ENCODE peak calls at places on chromosome 13, in seven cellular contexts. Z is PC-3, X is GM13977, A is Peyer's patch, T is AG04450, Q is H9, B is pancreas. W is an unnamed sample.

GRCh38 chr13:94534171-94534570 is 54.7 kb upstream of the DCT start:
- DNase-seq in Z (no peak), X (no peak), A (no peak), T (no peak), Q (no peak), B (no peak), W (no peak)

GRCh38 chr13:50419896-50420295 is 404.7 kb downstream of the KCNRG start:
- DNase-seq in Z (no peak), X (no peak), A (no peak), T (no peak), Q (no peak), B (no peak), W (no peak)

GRCh38 chr13:106591299-106591698 is 23.4 kb upstream of the ARGLU1 start:
- DNase-seq in Z (no peak), X (no peak), A (no peak), T (no peak), Q (no peak), B (no peak), W (no peak)

GRCh38 chr13:59358014-59358413 is 805.7 kb downstream of the DIAPH3 start:
- DNase-seq in Z (no peak), X (no peak), A (no peak), T (no peak), Q (no peak), B (no peak), W (no peak)

GRCh38 chr13:50189450-50189849 is 174.2 kb downstream of the KCNRG start:
- DNase-seq in Z (no peak), X (no peak), A (no peak), T (no peak), Q (no peak), B (no peak), W (no peak)

GRCh38 chr13:38951525-38952313 is 38.9 kb downstream of the STOML3 start:
- DNase-seq in Z (no peak), X (no peak), A (no peak), T (no peak), Q (no peak), B (no peak), W (peak; percentile 40)

GRCh38 chr13:98577823-98578285 is 947 bp upstream of the STK24 start:
- DNase-seq in Z (no peak), X (no peak), A (peak; percentile 77), T (no peak), Q (no peak), B (no peak), W (no peak)

GRCh38 chr13:68380041-68380973 is 1150.2 kb upstream of the PCDH9 start:
- DNase-seq in Z (no peak), X (no peak), A (no peak), T (no peak), Q (no peak), B (no peak), W (no peak)

GRCh38 chr13:51803422-51804294 is at the start of gene DHRS12:
- DNase-seq in Z (peak; percentile 75), X (peak; percentile 93), A (peak; percentile 94), T (no peak), Q (peak; percentile 82), B (peak; percentile 97), W (peak; percentile 84)

GRCh38 chr13:74761794-74762193 is 627.6 kb upstream of the KLF12 start:
- DNase-seq in Z (no peak), X (no peak), A (no peak), T (no peak), Q (no peak), B (no peak), W (no peak)

GRCh38 chr13:43285891-43286602 is 262.7 kb downstream of the DNAJC15 start:
- DNase-seq in Z (peak; percentile 33), X (no peak), A (no peak), T (no peak), Q (no peak), B (no peak), W (no peak)

GRCh38 chr13:71316964-71317363 is 550.0 kb downstream of the DACH1 start:
- DNase-seq in Z (no peak), X (no peak), A (no peak), T (no peak), Q (no peak), B (no peak), W (no peak)

GRCh38 chr13:26619321-26619720 is 61.8 kb downstream of the WASF3 start:
- DNase-seq in Z (peak; percentile 18), X (no peak), A (no peak), T (peak; percentile 29), Q (no peak), B (no peak), W (no peak)

GRCh38 chr13:41970918-41971317 is 10.0 kb upstream of the VWA8 start:
- DNase-seq in Z (no peak), X (no peak), A (no peak), T (no peak), Q (no peak), B (no peak), W (no peak)

GRCh38 chr13:87677334-87678234 is 6.4 kb downstream of the SLITRK5 start:
- DNase-seq in Z (peak; percentile 14), X (peak; percentile 32), A (peak; percentile 44), T (no peak), Q (peak; percentile 81), B (peak; percentile 70), W (no peak)

GRCh38 chr13:70729369-70729768 is 621.1 kb upstream of the KLHL1 start:
- DNase-seq in Z (no peak), X (no peak), A (no peak), T (no peak), Q (no peak), B (no peak), W (no peak)

GRCh38 chr13:87459419-87459818 is 211.8 kb upstream of the SLITRK5 start:
- DNase-seq in Z (no peak), X (no peak), A (no peak), T (no peak), Q (no peak), B (no peak), W (peak; percentile 3)

GRCh38 chr13:54337526-54337925 is 1308.9 kb downstream of the OLFM4 start:
- DNase-seq in Z (no peak), X (no peak), A (no peak), T (no peak), Q (no peak), B (no peak), W (no peak)

GRCh38 chr13:105774739-105775460 is 760.6 kb downstream of the EFNB2 start:
- DNase-seq in Z (peak; percentile 74), X (no peak), A (no peak), T (no peak), Q (no peak), B (no peak), W (no peak)

GRCh38 chr13:98261165-98261672 is 84.2 kb upstream of the RNF113B start:
- DNase-seq in Z (no peak), X (no peak), A (no peak), T (no peak), Q (no peak), B (no peak), W (no peak)

GRCh38 chr13:48818495-48818961 is 157.2 kb upstream of the FNDC3A start:
- DNase-seq in Z (peak; percentile 82), X (no peak), A (no peak), T (peak; percentile 90), Q (no peak), B (no peak), W (peak; percentile 80)

GRCh38 chr13:113943821-113944565 is 29.9 kb downstream of the C13orf46 start:
- DNase-seq in Z (no peak), X (no peak), A (peak; percentile 40), T (no peak), Q (no peak), B (peak; percentile 63), W (no peak)

GRCh38 chr13:98442391-98443230 is 134.3 kb downstream of the STK24 start:
- DNase-seq in Z (no peak), X (no peak), A (no peak), T (no peak), Q (no peak), B (no peak), W (no peak)

GRCh38 chr13:107375701-107376350 is 807.9 kb upstream of the ARGLU1 start:
- DNase-seq in Z (no peak), X (no peak), A (no peak), T (no peak), Q (no peak), B (no peak), W (no peak)

GRCh38 chr13:82698383-82698782 is 1183.9 kb downstream of the SLITRK1 start:
- DNase-seq in Z (no peak), X (no peak), A (no peak), T (no peak), Q (no peak), B (no peak), W (peak; percentile 27)

GRCh38 chr13:35953537-35954206 is 177.5 kb downstream of the DCLK1 start:
- DNase-seq in Z (peak; percentile 76), X (no peak), A (no peak), T (peak; percentile 79), Q (peak; percentile 75), B (no peak), W (peak; percentile 64)

GRCh38 chr13:30053904-30054303 is 203.5 kb upstream of the UBL3 start:
- DNase-seq in Z (no peak), X (no peak), A (no peak), T (no peak), Q (peak; percentile 82), B (no peak), W (no peak)
- TF ChIP-seq CTCF in Z (no peak), X (no peak), A (no peak), T (no peak), Q (no peak), B (no peak), W (no peak)

GRCh38 chr13:40391788-40392187 is 274.7 kb downstream of the FOXO1 start:
- DNase-seq in Z (no peak), X (no peak), A (no peak), T (no peak), Q (no peak), B (no peak), W (no peak)
- TF ChIP-seq CTCF in Z (no peak), X (no peak), A (no peak), T (no peak), Q (no peak), B (no peak), W (no peak)

DNA sequence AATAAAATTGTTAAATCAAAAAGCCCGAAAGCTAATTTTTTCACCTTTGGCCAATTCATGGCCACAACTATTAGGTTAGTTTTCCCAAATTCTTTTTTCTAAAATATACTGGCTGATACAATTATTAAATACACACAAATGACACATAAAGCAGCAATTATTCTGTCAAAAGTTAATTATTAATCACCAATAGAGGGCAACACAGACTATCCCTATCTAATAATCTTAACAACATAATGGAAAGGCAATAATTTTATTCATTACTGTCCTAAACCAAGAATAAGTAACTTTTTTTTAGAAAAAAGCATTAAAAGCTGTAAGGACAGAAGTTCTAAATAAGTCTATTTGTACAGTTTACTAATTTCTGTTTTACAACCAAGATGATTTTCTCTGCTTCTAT is 51.7 kb downstream of the KATNAL1 start:
- DNase-seq in Z (no peak), X (no peak), A (no peak), T (no peak), Q (no peak), B (no peak), W (no peak)
- TF ChIP-seq CTCF in Z (peak; percentile 28), X (no peak), A (no peak), T (no peak), Q (no peak), B (no peak), W (peak; percentile 16)

GRCh38 chr13:28401303-28402056 is 93.4 kb downstream of the FLT1 start:
- DNase-seq in Z (peak; percentile 19), X (peak; percentile 32), A (no peak), T (no peak), Q (no peak), B (no peak), W (peak; percentile 61)
- TF ChIP-seq CTCF in Z (no peak), X (no peak), A (no peak), T (no peak), Q (no peak), B (no peak), W (no peak)